ENCODE peak calls at places on chromosomes 12 and 14, in six cellular contexts. One of them, this sample, is unnamed.
A peak's percentile ranks its signal among the peaks of the same experiment; 100 is the strongest.

GRCh38 chr12:51441583-51441982 is 17.0 kb downstream of the SLC4A8 start:
- DNase-seq in IMR-90: peak; percentile 95
- DNase-seq in tibial nerve: no peak
- DNase-seq in GM12878: no peak
- DNase-seq in hepatocyte: peak; percentile 10
- DNase-seq in upper lobe of right lung: no peak
- DNase-seq in this sample: no peak

GRCh38 chr12:89919241-89919906 is 210.7 kb upstream of the ATP2B1 start:
- DNase-seq in IMR-90: no peak
- DNase-seq in tibial nerve: no peak
- DNase-seq in GM12878: no peak
- DNase-seq in hepatocyte: no peak
- DNase-seq in upper lobe of right lung: peak; percentile 59
- DNase-seq in this sample: no peak

GRCh38 chr12:17949558-17950141 is 140.3 kb downstream of the RERGL start:
- DNase-seq in IMR-90: no peak
- DNase-seq in tibial nerve: no peak
- DNase-seq in GM12878: no peak
- DNase-seq in hepatocyte: no peak
- DNase-seq in upper lobe of right lung: no peak
- DNase-seq in this sample: no peak

GRCh38 chr12:46998811-46999368 is 80.5 kb upstream of the PCED1B start:
- DNase-seq in IMR-90: peak; percentile 82
- DNase-seq in tibial nerve: no peak
- DNase-seq in GM12878: no peak
- DNase-seq in hepatocyte: no peak
- DNase-seq in upper lobe of right lung: no peak
- DNase-seq in this sample: no peak

GRCh38 chr12:51886021-51886710 is 1.7 kb upstream of the ANKRD33 start:
- DNase-seq in IMR-90: peak; percentile 99
- DNase-seq in tibial nerve: peak; percentile 65
- DNase-seq in GM12878: no peak
- DNase-seq in hepatocyte: peak; percentile 72
- DNase-seq in upper lobe of right lung: peak; percentile 64
- DNase-seq in this sample: no peak

GRCh38 chr12:50637870-50638481 is 125.9 kb upstream of the ATF1 start:
- DNase-seq in IMR-90: peak; percentile 69
- DNase-seq in tibial nerve: no peak
- DNase-seq in GM12878: no peak
- DNase-seq in hepatocyte: peak; percentile 63
- DNase-seq in upper lobe of right lung: no peak
- DNase-seq in this sample: peak; percentile 62

GRCh38 chr14:50762001-50762930 is 68.7 kb downstream of the NIN start:
- DNase-seq in IMR-90: peak; percentile 94
- DNase-seq in tibial nerve: no peak
- DNase-seq in GM12878: no peak
- DNase-seq in hepatocyte: no peak
- DNase-seq in upper lobe of right lung: no peak
- DNase-seq in this sample: no peak

GRCh38 chr14:64932231-64932630 is 10.3 kb downstream of the GPX2 start:
- DNase-seq in IMR-90: no peak
- DNase-seq in tibial nerve: no peak
- DNase-seq in GM12878: no peak
- DNase-seq in hepatocyte: no peak
- DNase-seq in upper lobe of right lung: no peak
- DNase-seq in this sample: no peak

GRCh38 chr12:32264995-32265394 is 134.4 kb upstream of the FGD4 start:
- DNase-seq in IMR-90: peak; percentile 68
- DNase-seq in tibial nerve: no peak
- DNase-seq in GM12878: no peak
- DNase-seq in hepatocyte: peak; percentile 20
- DNase-seq in upper lobe of right lung: no peak
- DNase-seq in this sample: peak; percentile 50

GRCh38 chr12:63150255-63151060 is 543 bp downstream of the AVPR1A start:
- DNase-seq in IMR-90: no peak
- DNase-seq in tibial nerve: no peak
- DNase-seq in GM12878: no peak
- DNase-seq in hepatocyte: peak; percentile 22
- DNase-seq in upper lobe of right lung: peak; percentile 64
- DNase-seq in this sample: no peak

GRCh38 chr12:27076930-27077329 is 5.4 kb downstream of the C12orf71 start:
- DNase-seq in IMR-90: peak; percentile 7
- DNase-seq in tibial nerve: no peak
- DNase-seq in GM12878: no peak
- DNase-seq in hepatocyte: no peak
- DNase-seq in upper lobe of right lung: no peak
- DNase-seq in this sample: no peak

GRCh38 chr12:25377475-25378179 is 126.9 kb upstream of the KRAS start:
- DNase-seq in IMR-90: peak; percentile 94
- DNase-seq in tibial nerve: no peak
- DNase-seq in GM12878: no peak
- DNase-seq in hepatocyte: peak; percentile 14
- DNase-seq in upper lobe of right lung: no peak
- DNase-seq in this sample: no peak

GRCh38 chr12:4115570-4115969 is 158.0 kb upstream of the CCND2 start:
- DNase-seq in IMR-90: no peak
- DNase-seq in tibial nerve: no peak
- DNase-seq in GM12878: no peak
- DNase-seq in hepatocyte: no peak
- DNase-seq in upper lobe of right lung: no peak
- DNase-seq in this sample: peak; percentile 20

GRCh38 chr12:45192707-45193106 is 23.2 kb upstream of the ANO6 start:
- DNase-seq in IMR-90: no peak
- DNase-seq in tibial nerve: no peak
- DNase-seq in GM12878: no peak
- DNase-seq in hepatocyte: no peak
- DNase-seq in upper lobe of right lung: no peak
- DNase-seq in this sample: no peak

GRCh38 chr14:37968664-37969225 is 239.0 kb upstream of the SSTR1 start:
- DNase-seq in IMR-90: no peak
- DNase-seq in tibial nerve: no peak
- DNase-seq in GM12878: no peak
- DNase-seq in hepatocyte: no peak
- DNase-seq in upper lobe of right lung: no peak
- DNase-seq in this sample: no peak

GRCh38 chr12:42741771-42742510 is 152.4 kb upstream of the PRICKLE1 start:
- DNase-seq in IMR-90: peak; percentile 84
- DNase-seq in tibial nerve: no peak
- DNase-seq in GM12878: no peak
- DNase-seq in hepatocyte: no peak
- DNase-seq in upper lobe of right lung: no peak
- DNase-seq in this sample: peak; percentile 71

GRCh38 chr12:72264548-72265175 is 7.5 kb upstream of the TRHDE start:
- DNase-seq in IMR-90: peak; percentile 48
- DNase-seq in tibial nerve: no peak
- DNase-seq in GM12878: no peak
- DNase-seq in hepatocyte: peak; percentile 36
- DNase-seq in upper lobe of right lung: no peak
- DNase-seq in this sample: peak; percentile 32

GRCh38 chr12:48169011-48169410 is 11.7 kb upstream of the ASB8 start:
- DNase-seq in IMR-90: no peak
- DNase-seq in tibial nerve: no peak
- DNase-seq in GM12878: no peak
- DNase-seq in hepatocyte: no peak
- DNase-seq in upper lobe of right lung: no peak
- DNase-seq in this sample: no peak

GRCh38 chr12:104930388-104931326 is 27.4 kb downstream of the SLC41A2 start:
- DNase-seq in IMR-90: peak; percentile 82
- DNase-seq in tibial nerve: no peak
- DNase-seq in GM12878: peak; percentile 90
- DNase-seq in hepatocyte: no peak
- DNase-seq in upper lobe of right lung: no peak
- DNase-seq in this sample: no peak

GRCh38 chr14:23538049-23538718 is 13.4 kb downstream of the ZFHX2 start:
- DNase-seq in IMR-90: no peak
- DNase-seq in tibial nerve: no peak
- DNase-seq in GM12878: no peak
- DNase-seq in hepatocyte: no peak
- DNase-seq in upper lobe of right lung: no peak
- DNase-seq in this sample: no peak

GRCh38 chr12:52055781-52056711 is 4.8 kb downstream of the NR4A1 start:
- DNase-seq in IMR-90: peak; percentile 56
- DNase-seq in tibial nerve: peak; percentile 46
- DNase-seq in GM12878: no peak
- DNase-seq in hepatocyte: peak; percentile 19
- DNase-seq in upper lobe of right lung: no peak
- DNase-seq in this sample: no peak

GRCh38 chr12:45309826-45310626 is 94.1 kb downstream of the ANO6 start:
- DNase-seq in IMR-90: peak; percentile 64
- DNase-seq in tibial nerve: no peak
- DNase-seq in GM12878: no peak
- DNase-seq in hepatocyte: no peak
- DNase-seq in upper lobe of right lung: no peak
- DNase-seq in this sample: no peak

GRCh38 chr12:22046968-22047390 is 961 bp downstream of the CMAS start:
- DNase-seq in IMR-90: peak; percentile 34
- DNase-seq in tibial nerve: no peak
- DNase-seq in GM12878: no peak
- DNase-seq in hepatocyte: no peak
- DNase-seq in upper lobe of right lung: no peak
- DNase-seq in this sample: no peak

DNA sequence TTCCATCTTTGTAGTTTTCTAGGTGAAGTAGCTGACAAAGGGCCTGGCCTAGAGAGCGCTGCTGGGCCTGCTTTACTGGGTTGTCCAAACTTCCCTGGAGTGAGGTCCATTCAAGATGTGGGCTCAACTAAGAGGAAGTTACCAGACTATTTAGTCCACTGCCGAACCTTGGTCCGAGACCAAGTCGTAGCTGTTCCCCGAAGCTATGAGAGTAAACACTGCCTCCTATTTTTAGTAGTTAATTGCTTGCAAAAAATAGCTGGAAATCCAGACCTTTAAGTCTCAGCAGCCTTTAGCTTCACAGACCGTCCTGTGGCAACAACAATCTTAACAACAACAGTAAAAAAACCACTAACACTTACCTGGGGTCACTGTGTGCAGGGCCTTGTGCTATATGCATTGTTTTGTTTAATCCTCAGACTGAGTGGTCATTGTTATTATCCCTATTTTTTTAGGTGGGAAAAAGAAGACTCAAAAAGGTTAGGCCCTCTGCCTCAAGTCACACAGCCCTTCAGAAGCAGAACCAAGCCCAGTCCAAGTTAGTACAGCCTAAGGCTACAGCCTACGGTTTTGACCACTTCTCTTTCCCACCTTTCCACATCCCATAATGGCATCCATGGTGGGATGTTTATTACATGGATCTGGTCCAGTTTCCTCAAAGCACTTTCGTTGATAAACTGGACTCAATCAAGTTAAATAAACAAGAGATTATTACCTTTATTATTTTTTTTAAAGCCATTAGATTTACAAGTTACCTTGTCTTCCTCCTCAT is 30.6 kb downstream of the SOCS2 start:
- DNase-seq in IMR-90: no peak
- DNase-seq in tibial nerve: no peak
- DNase-seq in GM12878: no peak
- DNase-seq in hepatocyte: no peak
- DNase-seq in upper lobe of right lung: no peak
- DNase-seq in this sample: no peak
- H3K27ac ChIP-seq in IMR-90: no peak overlapping the region
- H3K27ac ChIP-seq in tibial nerve: no peak overlapping the region
- H3K27ac ChIP-seq in GM12878: no peak overlapping the region
- H3K27ac ChIP-seq in hepatocyte: no peak overlapping the region
- H3K27ac ChIP-seq in upper lobe of right lung: peak overlapping the region; percentile 19
- H3K27ac ChIP-seq in this sample: no peak overlapping the region

DNA sequence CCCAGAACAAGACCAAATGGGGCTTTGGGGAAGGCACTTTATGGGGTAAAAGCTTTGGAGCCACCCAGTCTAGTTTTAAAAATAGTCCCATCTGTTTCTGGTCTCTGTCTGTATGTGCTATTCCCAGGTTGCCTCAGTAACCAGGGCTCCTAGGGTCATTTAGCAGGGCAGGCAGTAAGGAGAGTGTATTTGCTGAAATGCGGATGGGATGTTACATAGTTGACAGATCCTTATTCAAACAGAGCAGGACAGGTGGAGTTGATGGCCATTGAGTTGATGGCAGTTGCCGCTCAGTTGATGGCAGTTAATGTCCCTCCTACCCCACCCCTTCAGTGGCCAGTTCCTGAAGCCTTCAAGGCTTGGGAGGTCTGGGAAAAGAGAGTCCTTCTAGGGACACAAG is 4.6 kb downstream of the ZC3H10 start:
- DNase-seq in IMR-90: no peak
- DNase-seq in tibial nerve: no peak
- DNase-seq in GM12878: no peak
- DNase-seq in hepatocyte: no peak
- DNase-seq in upper lobe of right lung: no peak
- DNase-seq in this sample: no peak
- H3K27ac ChIP-seq in IMR-90: no peak overlapping the region
- H3K27ac ChIP-seq in tibial nerve: no peak overlapping the region
- H3K27ac ChIP-seq in GM12878: no peak overlapping the region
- H3K27ac ChIP-seq in hepatocyte: no peak overlapping the region
- H3K27ac ChIP-seq in upper lobe of right lung: no peak overlapping the region
- H3K27ac ChIP-seq in this sample: no peak overlapping the region

GRCh38 chr12:2255301-2255700 is 202.5 kb downstream of the CACNA1C start:
- DNase-seq in IMR-90: no peak
- DNase-seq in tibial nerve: no peak
- DNase-seq in GM12878: no peak
- DNase-seq in hepatocyte: no peak
- DNase-seq in upper lobe of right lung: no peak
- DNase-seq in this sample: no peak

GRCh38 chr12:2258035-2258434 is 205.2 kb downstream of the CACNA1C start:
- DNase-seq in IMR-90: no peak
- DNase-seq in tibial nerve: no peak
- DNase-seq in GM12878: no peak
- DNase-seq in hepatocyte: no peak
- DNase-seq in upper lobe of right lung: no peak
- DNase-seq in this sample: no peak

GRCh38 chr12:2259368-2259767 is 206.6 kb downstream of the CACNA1C start:
- DNase-seq in IMR-90: no peak
- DNase-seq in tibial nerve: no peak
- DNase-seq in GM12878: no peak
- DNase-seq in hepatocyte: no peak
- DNase-seq in upper lobe of right lung: no peak
- DNase-seq in this sample: no peak

GRCh38 chr12:2256453-2256852 is 203.7 kb downstream of the CACNA1C start:
- DNase-seq in IMR-90: peak; percentile 95
- DNase-seq in tibial nerve: no peak
- DNase-seq in GM12878: no peak
- DNase-seq in hepatocyte: no peak
- DNase-seq in upper lobe of right lung: no peak
- DNase-seq in this sample: no peak

GRCh38 chr12:2256915-2257314 is 204.1 kb downstream of the CACNA1C start:
- DNase-seq in IMR-90: peak; percentile 84
- DNase-seq in tibial nerve: no peak
- DNase-seq in GM12878: no peak
- DNase-seq in hepatocyte: no peak
- DNase-seq in upper lobe of right lung: no peak
- DNase-seq in this sample: peak; percentile 10
- H3K27ac ChIP-seq in IMR-90: peak overlapping the region; percentile 58
- H3K27ac ChIP-seq in tibial nerve: no peak overlapping the region
- H3K27ac ChIP-seq in GM12878: no peak overlapping the region
- H3K27ac ChIP-seq in hepatocyte: no peak overlapping the region
- H3K27ac ChIP-seq in upper lobe of right lung: no peak overlapping the region
- H3K27ac ChIP-seq in this sample: no peak overlapping the region

DNA sequence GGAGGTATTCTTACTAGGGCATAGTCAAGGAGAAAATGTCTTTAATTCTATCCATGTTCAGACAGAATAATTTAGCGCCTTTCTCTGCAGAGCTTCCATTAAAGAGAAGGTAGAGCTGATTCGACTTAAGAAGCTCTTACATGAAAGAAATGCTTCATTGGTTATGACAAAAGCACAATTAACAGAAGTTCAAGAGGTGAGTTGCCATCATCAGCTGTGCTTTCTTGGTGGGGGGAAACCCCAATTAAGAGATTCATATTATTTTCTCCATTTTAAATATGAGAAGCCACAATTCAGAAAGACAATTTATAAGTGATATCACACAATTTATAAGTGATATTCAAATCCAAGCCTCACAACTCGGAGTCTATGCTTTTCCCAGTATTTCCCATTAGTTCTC is 27.8 kb downstream of the RPGRIP1 start:
- DNase-seq in IMR-90: no peak
- DNase-seq in tibial nerve: no peak
- DNase-seq in GM12878: no peak
- DNase-seq in hepatocyte: no peak
- DNase-seq in upper lobe of right lung: no peak
- DNase-seq in this sample: no peak
- H3K27ac ChIP-seq in IMR-90: no peak overlapping the region
- H3K27ac ChIP-seq in tibial nerve: no peak overlapping the region
- H3K27ac ChIP-seq in GM12878: peak overlapping the region; percentile 79
- H3K27ac ChIP-seq in hepatocyte: peak overlapping the region; percentile 84
- H3K27ac ChIP-seq in upper lobe of right lung: peak overlapping the region; percentile 78
- H3K27ac ChIP-seq in this sample: no peak overlapping the region